ENCODE peak calls at places on chromosomes 12 and 14, in ten cellular contexts. A, D, U, X, J, W, O, M, E and R are unnamed samples.

GRCh38 chr12:57983150-57983857 is 41.9 kb downstream of the ATP23 start:
- DNase-seq in W (peak; percentile 88), A (no peak), J (peak; percentile 36), M (no peak), X (peak; percentile 55), D (no peak), U (peak; percentile 57), O (peak; percentile 1), E (no peak), R (peak; percentile 16)

GRCh38 chr12:9932270-9932669 is at the start of gene CLEC2A:
- DNase-seq in M (no peak), D (no peak), U (no peak), X (no peak), W (no peak), A (no peak), O (no peak), J (no peak), E (no peak), R (no peak)

GRCh38 chr14:102922490-102923200 is at the start of gene AMN:
- DNase-seq in X (peak; percentile 24), E (no peak), M (no peak), A (no peak), D (no peak), W (peak; percentile 41), O (no peak), U (no peak), J (peak; percentile 61), R (no peak)

GRCh38 chr12:110658882-110659281 is 30.0 kb downstream of the HVCN1 start:
- DNase-seq in X (no peak), M (no peak), E (peak; percentile 18), W (no peak), J (no peak), O (no peak), A (no peak), D (no peak), U (no peak), R (peak; percentile 25)

GRCh38 chr12:113781415-113782198 is 184.5 kb downstream of the RBM19 start:
- DNase-seq in A (no peak), J (no peak), U (peak; percentile 43), W (no peak), X (no peak), E (no peak), O (no peak), M (no peak), D (no peak), R (no peak)

GRCh38 chr14:24665440-24665991 is 31.5 kb upstream of the GZMB start:
- DNase-seq in D (peak; percentile 64), M (no peak), W (no peak), O (no peak), A (no peak), U (no peak), E (no peak), J (no peak), X (no peak), R (no peak)

GRCh38 chr12:39752482-39753147 is 133.0 kb upstream of the ABCD2 start:
- DNase-seq in D (no peak), W (no peak), U (no peak), X (no peak), E (no peak), O (no peak), J (no peak), M (no peak), A (no peak), R (no peak)

GRCh38 chr14:106141242-106142220 is 615.1 kb downstream of the TMEM121 start:
- DNase-seq in U (no peak), A (no peak), O (no peak), J (no peak), W (no peak), M (no peak), D (peak; percentile 84), X (peak; percentile 13), E (no peak), R (no peak)

GRCh38 chr14:30958555-30959407 is 66.7 kb upstream of the AP4S1 start:
- DNase-seq in D (no peak), E (no peak), W (no peak), J (no peak), A (no peak), X (no peak), O (no peak), M (no peak), U (no peak), R (no peak)

GRCh38 chr12:57604454-57605307 is at the start of gene DTX3:
- DNase-seq in O (peak; percentile 35), U (peak; percentile 32), X (no peak), W (peak; percentile 51), A (peak; percentile 82), M (no peak), E (peak; percentile 75), J (no peak), D (peak; percentile 53), R (peak; percentile 78)

GRCh38 chr12:1607940-1608782 is 13.8 kb upstream of the FBXL14 start:
- DNase-seq in A (no peak), W (peak; percentile 50), E (no peak), O (no peak), X (no peak), U (peak; percentile 40), M (no peak), D (no peak), J (no peak), R (no peak)

GRCh38 chr12:80400591-80400991 is 43.4 kb upstream of the PTPRQ start:
- DNase-seq in J (no peak), A (no peak), X (no peak), W (no peak), U (peak; percentile 9), D (no peak), O (no peak), E (no peak), M (no peak), R (no peak)

GRCh38 chr12:40837891-40838424 is 145.7 kb downstream of the CNTN1 start:
- DNase-seq in X (no peak), A (no peak), U (no peak), D (no peak), J (no peak), E (no peak), W (no peak), O (no peak), M (no peak), R (no peak)

GRCh38 chr14:97916100-97916499 is 1118.9 kb downstream of the VRK1 start:
- DNase-seq in W (no peak), U (no peak), J (no peak), M (no peak), E (no peak), X (no peak), O (no peak), A (no peak), D (no peak), R (no peak)

GRCh38 chr12:59164991-59165718 is 244.9 kb upstream of the LRIG3 start:
- DNase-seq in X (peak; percentile 4), M (no peak), U (peak; percentile 50), O (no peak), E (no peak), J (peak; percentile 24), W (peak; percentile 79), D (no peak), A (no peak), R (no peak)